ENCODE peak calls at places on chromosomes 7 and 10, in ten cellular contexts. U is substantia nigra; Q is NCI-H460; F is brain microvascular endothelial cell; A is Calu3; K is heart left ventricle; T is A172; J is stimulated activated CD4-positive, alpha-beta T cell treated with anti-CD3 and anti-CD28 coated beads, Interleukin-2, amount 100 ng/mL, for 24 hours; C is Caki2; L is occipital lobe. E is an unnamed sample.

GRCh38 chr10:73095479-73096021 is 1.1 kb downstream of the P4HA1 start:
- DNase-seq in U (no peak), Q (peak), F (peak), A (peak), K (peak), T (peak), J (peak), C (peak), L (no peak), E (no peak)

GRCh38 chr10:88457680-88458079 is 125.4 kb downstream of the RNLS start:
- DNase-seq in U (no peak), Q (no peak), F (no peak), A (no peak), K (no peak), T (no peak), J (peak), C (no peak), L (no peak), E (no peak)

GRCh38 chr7:63070696-63071095 is 928.0 kb upstream of the ZNF722 start:
- DNase-seq in U (no peak), Q (no peak), F (no peak), A (no peak), K (no peak), T (no peak), J (no peak), C (no peak), L (no peak), E (no peak)

GRCh38 chr7:32500922-32501341 is 5.6 kb downstream of the AVL9 start:
- DNase-seq in U (no peak), Q (no peak), F (peak), A (no peak), K (no peak), T (peak), J (no peak), C (peak), L (no peak), E (no peak)

GRCh38 chr10:48608279-48608681 is 3.4 kb upstream of the ARHGAP22 start:
- DNase-seq in U (no peak), Q (peak), F (no peak), A (peak), K (no peak), T (peak), J (peak), C (peak), L (no peak), E (no peak)

GRCh38 chr10:71769279-71769823 is 4.0 kb downstream of the VSIR start:
- DNase-seq in U (no peak), Q (no peak), F (peak), A (no peak), K (peak), T (no peak), J (peak), C (no peak), L (no peak), E (no peak)

GRCh38 chr7:134480202-134480601 is 21.3 kb upstream of the AKR1B1 start:
- DNase-seq in U (no peak), Q (no peak), F (no peak), A (no peak), K (no peak), T (no peak), J (no peak), C (no peak), L (no peak), E (no peak)

GRCh38 chr7:21851445-21852043 is 94.2 kb downstream of the CDCA7L start:
- DNase-seq in U (no peak), Q (no peak), F (peak), A (no peak), K (no peak), T (no peak), J (no peak), C (no peak), L (no peak), E (no peak)

GRCh38 chr7:73831656-73832579 is 1.1 kb downstream of the CLDN4 start:
- DNase-seq in U (no peak), Q (no peak), F (no peak), A (peak), K (no peak), T (no peak), J (no peak), C (peak), L (no peak), E (no peak)

GRCh38 chr7:148156248-148156647 is 434.3 kb upstream of the C7orf33 start:
- DNase-seq in U (no peak), Q (no peak), F (peak), A (no peak), K (no peak), T (peak), J (no peak), C (no peak), L (no peak), E (no peak)

GRCh38 chr7:66837007-66837406 is 84.0 kb upstream of the TMEM248 start:
- DNase-seq in U (no peak), Q (peak), F (peak), A (peak), K (no peak), T (peak), J (peak), C (no peak), L (no peak), E (no peak)

GRCh38 chr10:131119626-131120355 is 191.7 kb downstream of the TCERG1L start:
- DNase-seq in U (no peak), Q (no peak), F (no peak), A (no peak), K (no peak), T (no peak), J (no peak), C (no peak), L (no peak), E (no peak)

GRCh38 chr7:124566576-124566975 is 199.0 kb downstream of the GPR37 start:
- DNase-seq in U (no peak), Q (peak), F (peak), A (no peak), K (no peak), T (peak), J (no peak), C (peak), L (no peak), E (peak)

GRCh38 chr10:131722525-131723264 is 178.1 kb upstream of the PPP2R2D start:
- DNase-seq in U (no peak), Q (no peak), F (no peak), A (no peak), K (no peak), T (no peak), J (no peak), C (no peak), L (no peak), E (no peak)

E was measured in epithelial cell of proximal tubule.